ENCODE peak calls at places on chromosomes 5 and 9, in four cellular contexts. One of them, this sample, is unnamed.

GRCh38 chr5:88695232-88695631 is 187.8 kb downstream of the MEF2C start:
- DNase-seq in sigmoid colon: no peak
- DNase-seq in IMR-90: no peak
- DNase-seq in fibroblast of lung: no peak
- DNase-seq in this sample: no peak

GRCh38 chr9:16062542-16063240 is 509.8 kb downstream of the CCDC171 start:
- DNase-seq in sigmoid colon: no peak
- DNase-seq in IMR-90: peak; percentile 98
- DNase-seq in fibroblast of lung: peak; percentile 81
- DNase-seq in this sample: peak; percentile 42

GRCh38 chr5:50874277-50874984 is 208.0 kb downstream of the PARP8 start:
- DNase-seq in sigmoid colon: no peak
- DNase-seq in IMR-90: no peak
- DNase-seq in fibroblast of lung: no peak
- DNase-seq in this sample: no peak

GRCh38 chr5:43243270-43243669 is 51.2 kb downstream of the NIM1K start:
- DNase-seq in sigmoid colon: no peak
- DNase-seq in IMR-90: no peak
- DNase-seq in fibroblast of lung: no peak
- DNase-seq in this sample: no peak

GRCh38 chr5:76472338-76473336 is 69.6 kb downstream of the IQGAP2 start:
- DNase-seq in sigmoid colon: no peak
- DNase-seq in IMR-90: no peak
- DNase-seq in fibroblast of lung: peak; percentile 1
- DNase-seq in this sample: no peak

GRCh38 chr5:102865510-102866314 is 110.6 kb downstream of the PAM start:
- DNase-seq in sigmoid colon: peak; percentile 81
- DNase-seq in IMR-90: peak; percentile 88
- DNase-seq in fibroblast of lung: peak; percentile 84
- DNase-seq in this sample: peak; percentile 89

GRCh38 chr9:71897573-71897972 is 13.4 kb downstream of the ABHD17B start:
- DNase-seq in sigmoid colon: no peak
- DNase-seq in IMR-90: no peak
- DNase-seq in fibroblast of lung: no peak
- DNase-seq in this sample: no peak

GRCh38 chr5:43000198-43000840 is 39.8 kb downstream of the ANXA2R start:
- DNase-seq in sigmoid colon: no peak
- DNase-seq in IMR-90: peak; percentile 59
- DNase-seq in fibroblast of lung: peak; percentile 42
- DNase-seq in this sample: peak; percentile 58

GRCh38 chr9:111483862-111484563 is at the start of gene ECPAS:
- DNase-seq in sigmoid colon: peak; percentile 88
- DNase-seq in IMR-90: peak; percentile 78
- DNase-seq in fibroblast of lung: peak; percentile 81
- DNase-seq in this sample: peak; percentile 81

GRCh38 chr5:58012103-58012502 is 447.8 kb downstream of the PLK2 start:
- DNase-seq in sigmoid colon: no peak
- DNase-seq in IMR-90: peak; percentile 10
- DNase-seq in fibroblast of lung: no peak
- DNase-seq in this sample: no peak

GRCh38 chr5:157559301-157559700 is 16.3 kb downstream of the ADAM19 start:
- DNase-seq in sigmoid colon: no peak
- DNase-seq in IMR-90: peak; percentile 67
- DNase-seq in fibroblast of lung: peak; percentile 41
- DNase-seq in this sample: peak; percentile 76

DNA sequence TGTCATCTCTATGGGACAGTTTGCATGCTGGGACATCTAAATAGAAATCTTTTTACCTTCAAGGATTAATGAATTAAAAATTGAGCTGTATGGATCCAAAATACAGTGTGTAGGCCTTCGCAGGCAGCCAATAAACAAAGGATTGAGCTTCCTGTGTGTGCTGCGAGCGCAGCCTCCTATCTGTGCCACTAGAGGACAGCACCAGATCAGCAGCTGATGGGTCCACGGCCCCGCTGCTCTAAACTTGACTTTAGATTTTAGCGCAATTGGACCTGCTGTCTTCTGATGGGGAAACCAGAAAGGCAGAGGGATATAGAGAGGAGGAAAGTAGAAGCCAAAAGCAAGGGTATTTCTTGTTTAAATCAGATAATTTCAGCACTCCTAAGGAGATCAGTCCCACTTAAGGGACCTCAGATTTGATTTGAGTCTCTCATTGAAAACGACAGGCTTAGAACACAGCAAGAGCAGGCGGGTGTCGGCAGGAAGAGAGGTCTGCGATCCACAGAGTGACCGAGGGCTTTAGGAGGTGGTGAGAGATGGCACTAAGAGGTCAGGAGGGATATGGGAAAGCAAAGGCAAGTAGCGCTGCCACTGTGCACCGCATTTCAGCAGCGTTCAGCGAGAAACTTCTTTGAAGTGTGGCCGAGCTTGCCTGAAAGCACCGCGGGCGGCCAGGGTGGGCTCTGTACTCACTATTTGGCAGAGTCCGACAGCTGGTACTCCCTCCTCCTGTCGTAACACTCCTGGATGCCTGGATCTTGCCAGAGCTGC is 214.3 kb downstream of the GNA14 start:
- DNase-seq in sigmoid colon: peak; percentile 84
- DNase-seq in IMR-90: peak; percentile 74
- DNase-seq in fibroblast of lung: peak; percentile 80
- DNase-seq in this sample: peak; percentile 84
- TF ChIP-seq CTCF in sigmoid colon: peak; percentile 96
- TF ChIP-seq CTCF in IMR-90: peak; percentile 99
- TF ChIP-seq CTCF in fibroblast of lung: peak; percentile 100
- TF ChIP-seq CTCF in this sample: peak; percentile 100

GRCh38 chr5:91016322-91016721 is 366.8 kb downstream of the ARRDC3 start:
- DNase-seq in sigmoid colon: no peak
- DNase-seq in IMR-90: no peak
- DNase-seq in fibroblast of lung: no peak
- DNase-seq in this sample: no peak
- H3K4me3 ChIP-seq in sigmoid colon: no peak overlapping the region
- H3K4me3 ChIP-seq in IMR-90: no peak overlapping the region
- H3K4me3 ChIP-seq in fibroblast of lung: no peak overlapping the region
- H3K4me3 ChIP-seq in this sample: no peak overlapping the region

GRCh38 chr5:136374638-136375037 is 9.3 kb upstream of the TRPC7 start:
- DNase-seq in sigmoid colon: no peak
- DNase-seq in IMR-90: no peak
- DNase-seq in fibroblast of lung: no peak
- DNase-seq in this sample: no peak

GRCh38 chr5:136375920-136376319 is 10.6 kb upstream of the TRPC7 start:
- DNase-seq in sigmoid colon: no peak
- DNase-seq in IMR-90: no peak
- DNase-seq in fibroblast of lung: no peak
- DNase-seq in this sample: no peak

GRCh38 chr5:136374003-136374402 is 8.7 kb upstream of the TRPC7 start:
- DNase-seq in sigmoid colon: no peak
- DNase-seq in IMR-90: peak; percentile 12
- DNase-seq in fibroblast of lung: no peak
- DNase-seq in this sample: peak; percentile 28
- TF ChIP-seq CTCF in sigmoid colon: no peak
- TF ChIP-seq CTCF in IMR-90: peak; percentile 34
- TF ChIP-seq CTCF in fibroblast of lung: no peak
- TF ChIP-seq CTCF in this sample: peak; percentile 7

DNA sequence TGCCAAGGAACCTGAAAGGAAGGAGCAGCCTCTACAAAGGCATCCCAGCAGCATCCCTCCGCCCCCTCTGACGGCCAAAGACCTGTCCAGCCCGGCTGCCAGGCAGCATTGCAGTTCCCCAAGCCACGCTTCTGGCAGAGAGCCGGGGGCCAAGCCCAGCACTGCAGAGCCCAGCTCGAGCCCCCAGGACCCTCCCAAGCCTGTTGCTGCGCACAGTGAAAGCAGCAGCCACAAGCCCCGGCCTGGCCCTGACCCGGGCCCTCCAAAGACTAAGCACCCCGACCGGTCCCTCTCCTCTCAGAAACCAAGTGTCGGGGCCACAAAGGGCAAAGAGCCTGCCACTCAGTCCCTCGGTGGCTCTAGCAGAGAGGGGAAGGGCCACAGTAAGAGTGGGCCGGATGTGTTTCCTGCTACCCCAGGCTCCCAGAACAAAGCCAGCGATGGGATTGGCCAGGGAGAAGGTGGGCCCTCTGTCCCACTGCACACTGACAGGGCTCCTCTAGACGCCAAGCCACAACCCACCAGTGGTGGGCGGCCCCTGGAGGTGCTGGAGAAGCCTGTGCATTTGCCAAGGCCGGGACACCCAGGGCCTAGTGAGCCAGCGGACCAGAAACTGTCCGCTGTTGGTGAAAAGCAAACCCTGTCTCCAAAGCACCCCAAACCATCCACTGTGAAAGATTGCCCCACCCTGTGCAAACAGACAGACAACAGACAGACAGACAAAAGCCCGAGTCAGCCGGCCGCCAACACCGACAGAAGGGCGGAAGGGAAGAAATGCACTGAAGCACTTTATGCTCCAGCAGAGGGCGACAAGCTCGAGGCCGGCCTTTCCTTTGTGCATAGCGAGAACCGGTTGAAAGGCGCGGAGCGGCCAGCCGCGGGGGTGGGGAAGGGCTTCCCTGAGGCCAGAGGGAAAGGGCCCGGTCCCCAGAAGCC is 30.8 kb downstream of the CD180 start:
- DNase-seq in sigmoid colon: peak; percentile 92
- DNase-seq in IMR-90: peak; percentile 61
- DNase-seq in fibroblast of lung: peak; percentile 83
- DNase-seq in this sample: peak; percentile 87
- H3K4me3 ChIP-seq in sigmoid colon: no peak overlapping the region
- H3K4me3 ChIP-seq in IMR-90: no peak overlapping the region
- H3K4me3 ChIP-seq in fibroblast of lung: no peak overlapping the region
- H3K4me3 ChIP-seq in this sample: no peak overlapping the region

DNA sequence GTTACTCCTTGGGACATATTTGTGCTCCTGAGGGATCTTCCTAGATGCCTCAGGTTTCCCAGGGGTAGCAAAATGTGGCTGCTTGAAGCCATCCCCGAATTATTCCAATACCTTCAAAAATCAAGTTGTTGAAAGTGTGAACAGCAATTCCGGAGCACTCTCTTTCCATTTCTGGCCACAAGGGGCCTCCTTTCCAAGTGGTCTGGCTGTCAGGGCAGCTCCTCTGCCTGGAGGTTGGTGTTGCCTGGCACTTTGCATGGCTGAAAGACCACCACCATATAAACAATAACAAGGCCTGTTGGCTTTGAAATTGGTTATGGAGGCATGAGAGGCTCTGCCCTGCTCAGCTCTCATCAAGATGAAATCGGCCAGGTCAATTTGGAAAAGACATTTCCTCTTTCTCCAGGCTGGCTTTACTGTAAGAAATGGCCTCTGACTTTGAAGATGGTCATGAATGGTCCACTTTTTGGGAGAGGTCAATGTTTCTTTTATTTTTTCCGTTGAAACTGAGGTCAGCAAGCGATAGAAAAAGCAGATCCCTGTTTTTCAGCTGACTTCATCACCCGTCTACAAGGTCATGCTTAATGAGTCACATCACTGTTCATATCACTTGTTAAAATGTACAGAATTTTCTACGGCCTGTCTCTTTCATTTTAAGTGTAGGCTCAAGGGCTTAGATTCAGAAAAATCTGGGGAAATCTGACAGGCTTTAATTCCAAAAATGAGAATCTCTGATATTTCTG is 481.1 kb upstream of the ZNF608 start:
- DNase-seq in sigmoid colon: no peak
- DNase-seq in IMR-90: peak; percentile 26
- DNase-seq in fibroblast of lung: peak; percentile 34
- DNase-seq in this sample: peak; percentile 40
- TF ChIP-seq CTCF in sigmoid colon: no peak
- TF ChIP-seq CTCF in IMR-90: peak; percentile 44
- TF ChIP-seq CTCF in fibroblast of lung: peak; percentile 14
- TF ChIP-seq CTCF in this sample: peak; percentile 68

GRCh38 chr9:78030553-78031270 is 899 bp downstream of the GNAQ start:
- DNase-seq in sigmoid colon: peak; percentile 73
- DNase-seq in IMR-90: peak; percentile 21
- DNase-seq in fibroblast of lung: peak; percentile 45
- DNase-seq in this sample: peak; percentile 54
- H3K4me3 ChIP-seq in sigmoid colon: peak overlapping the region; percentile 70
- H3K4me3 ChIP-seq in IMR-90: peak overlapping the region; percentile 97
- H3K4me3 ChIP-seq in fibroblast of lung: peak overlapping the region; percentile 76
- H3K4me3 ChIP-seq in this sample: peak overlapping the region; percentile 76

GRCh38 chr9:98410185-98410697 is 154.8 kb upstream of the TBC1D2 start:
- DNase-seq in sigmoid colon: no peak
- DNase-seq in IMR-90: peak; percentile 80
- DNase-seq in fibroblast of lung: peak; percentile 85
- DNase-seq in this sample: peak; percentile 93
- TF ChIP-seq CTCF in sigmoid colon: no peak
- TF ChIP-seq CTCF in IMR-90: peak; percentile 33
- TF ChIP-seq CTCF in fibroblast of lung: peak; percentile 57
- TF ChIP-seq CTCF in this sample: peak; percentile 63

GRCh38 chr9:128786681-128787582 is at the start of gene TBC1D13:
- DNase-seq in sigmoid colon: peak; percentile 95
- DNase-seq in IMR-90: peak; percentile 70
- DNase-seq in fibroblast of lung: peak; percentile 78
- DNase-seq in this sample: peak; percentile 89

GRCh38 chr9:128787583-128788156 is 617 bp downstream of the TBC1D13 start:
- DNase-seq in sigmoid colon: no peak
- DNase-seq in IMR-90: no peak
- DNase-seq in fibroblast of lung: peak; percentile 9
- DNase-seq in this sample: peak; percentile 11

GRCh38 chr9:128785427-128785826 is 1.6 kb upstream of the TBC1D13 start:
- DNase-seq in sigmoid colon: no peak
- DNase-seq in IMR-90: no peak
- DNase-seq in fibroblast of lung: no peak
- DNase-seq in this sample: no peak

GRCh38 chr9:128781186-128782070 is 5.6 kb upstream of the TBC1D13 start:
- DNase-seq in sigmoid colon: no peak
- DNase-seq in IMR-90: no peak
- DNase-seq in fibroblast of lung: no peak
- DNase-seq in this sample: no peak

GRCh38 chr9:128782669-128783068 is 4.4 kb upstream of the TBC1D13 start:
- DNase-seq in sigmoid colon: no peak
- DNase-seq in IMR-90: no peak
- DNase-seq in fibroblast of lung: no peak
- DNase-seq in this sample: no peak
- H3K4me3 ChIP-seq in sigmoid colon: no peak overlapping the region
- H3K4me3 ChIP-seq in IMR-90: no peak overlapping the region
- H3K4me3 ChIP-seq in fibroblast of lung: no peak overlapping the region
- H3K4me3 ChIP-seq in this sample: no peak overlapping the region

GRCh38 chr5:116275282-116275681 is 190.5 kb downstream of the COMMD10 start:
- DNase-seq in sigmoid colon: no peak
- DNase-seq in IMR-90: no peak
- DNase-seq in fibroblast of lung: no peak
- DNase-seq in this sample: no peak

GRCh38 chr5:116273458-116274242 is 188.8 kb downstream of the COMMD10 start:
- DNase-seq in sigmoid colon: no peak
- DNase-seq in IMR-90: peak; percentile 78
- DNase-seq in fibroblast of lung: peak; percentile 87
- DNase-seq in this sample: peak; percentile 3

GRCh38 chr5:116271432-116271831 is 186.6 kb downstream of the COMMD10 start:
- DNase-seq in sigmoid colon: no peak
- DNase-seq in IMR-90: peak; percentile 82
- DNase-seq in fibroblast of lung: peak; percentile 89
- DNase-seq in this sample: peak; percentile 87

GRCh38 chr5:116274251-116274650 is 189.4 kb downstream of the COMMD10 start:
- DNase-seq in sigmoid colon: no peak
- DNase-seq in IMR-90: no peak
- DNase-seq in fibroblast of lung: no peak
- DNase-seq in this sample: no peak

GRCh38 chr5:116272281-116272941 is 187.6 kb downstream of the COMMD10 start:
- DNase-seq in sigmoid colon: no peak
- DNase-seq in IMR-90: peak; percentile 52
- DNase-seq in fibroblast of lung: peak; percentile 88
- DNase-seq in this sample: peak; percentile 69
- TF ChIP-seq CTCF in sigmoid colon: no peak
- TF ChIP-seq CTCF in IMR-90: no peak
- TF ChIP-seq CTCF in fibroblast of lung: peak; percentile 26
- TF ChIP-seq CTCF in this sample: peak; percentile 30

This sample was measured in cardiac fibroblast.